ENCODE peak calls at places on chromosomes 3 and 15, in seven cellular contexts. X is C1 segment of cervical spinal cord, Q is LoVo, T is KG1, Y is hippocampal formation, S is NCI-H2081 treated with DMSO at 0.1 percent for 48 hours, R is GM04503. I is an unnamed sample.

GRCh38 chr3:18424862-18425640 is at the start of gene SATB1:
- DNase-seq in X (peak), Q (peak), T (no peak), Y (peak), S (no peak), R (peak), I (peak)

GRCh38 chr15:95025924-95026728 is 794.8 kb downstream of the MCTP2 start:
- DNase-seq in X (no peak), Q (peak), T (peak), Y (no peak), S (no peak), R (no peak), I (no peak)

GRCh38 chr3:108744762-108745161 is 12.4 kb downstream of the RETNLB start:
- DNase-seq in X (no peak), Q (no peak), T (no peak), Y (no peak), S (no peak), R (no peak), I (no peak)

GRCh38 chr3:194369522-194370279 is at the start of gene LRRC15:
- DNase-seq in X (no peak), Q (peak), T (no peak), Y (no peak), S (no peak), R (peak), I (no peak)

GRCh38 chr3:195731356-195731960 is 10.7 kb downstream of the MUC20 start:
- DNase-seq in X (no peak), Q (no peak), T (no peak), Y (no peak), S (no peak), R (no peak), I (no peak)

GRCh38 chr3:123143669-123144411 is 57.9 kb upstream of the SEC22A start:
- DNase-seq in X (no peak), Q (no peak), T (no peak), Y (no peak), S (peak), R (no peak), I (no peak)

GRCh38 chr3:46845860-46846623 is 17.2 kb downstream of the MYL3 start:
- DNase-seq in X (peak), Q (no peak), T (peak), Y (peak), S (no peak), R (no peak), I (peak)

GRCh38 chr3:29649815-29650547 is 369.1 kb downstream of the RBMS3 start:
- DNase-seq in X (no peak), Q (no peak), T (no peak), Y (peak), S (no peak), R (no peak), I (no peak)

GRCh38 chr3:114498779-114499370 is 205.0 kb downstream of the TIGIT start:
- DNase-seq in X (no peak), Q (peak), T (no peak), Y (no peak), S (no peak), R (no peak), I (no peak)

GRCh38 chr3:129162729-129163579 is 2.1 kb upstream of the ISY1 start:
- DNase-seq in X (no peak), Q (peak), T (peak), Y (no peak), S (no peak), R (no peak), I (no peak)

GRCh38 chr15:64044315-64045105 is 1.8 kb downstream of the DAPK2 start:
- DNase-seq in X (no peak), Q (no peak), T (no peak), Y (no peak), S (no peak), R (no peak), I (peak)

GRCh38 chr3:43512749-43513404 is 108.9 kb downstream of the ANO10 start:
- DNase-seq in X (no peak), Q (no peak), T (no peak), Y (no peak), S (no peak), R (peak), I (no peak)

GRCh38 chr15:64232400-64232799 is 69.6 kb upstream of the PPIB start:
- DNase-seq in X (no peak), Q (peak), T (no peak), Y (no peak), S (no peak), R (no peak), I (no peak)

GRCh38 chr15:44734839-44735481 is 1.4 kb upstream of the TRIM69 start:
- DNase-seq in X (no peak), Q (no peak), T (no peak), Y (no peak), S (no peak), R (no peak), I (no peak)

GRCh38 chr15:67606742-67607141 is 64.2 kb downstream of the MAP2K5 start:
- DNase-seq in X (no peak), Q (no peak), T (no peak), Y (no peak), S (no peak), R (no peak), I (no peak)

GRCh38 chr15:67178569-67179210 is 75.8 kb downstream of the AAGAB start:
- DNase-seq in X (no peak), Q (no peak), T (no peak), Y (no peak), S (no peak), R (peak), I (peak)

GRCh38 chr3:114299421-114299820 is 5.6 kb downstream of the TIGIT start:
- DNase-seq in X (no peak), Q (peak), T (no peak), Y (no peak), S (no peak), R (no peak), I (no peak)

GRCh38 chr15:70902105-70902504 is 9.5 kb downstream of the LRRC49 start:
- DNase-seq in X (no peak), Q (peak), T (no peak), Y (no peak), S (no peak), R (peak), I (no peak)

GRCh38 chr3:17091895-17092294 is 207.1 kb downstream of the PLCL2 start:
- DNase-seq in X (no peak), Q (no peak), T (no peak), Y (no peak), S (no peak), R (no peak), I (no peak)

GRCh38 chr3:23751485-23751811 is 54.3 kb upstream of the UBE2E1 start:
- DNase-seq in X (no peak), Q (no peak), T (no peak), Y (no peak), S (no peak), R (no peak), I (no peak)

GRCh38 chr15:74964794-74965193 is 8.2 kb upstream of the RPP25 start:
- DNase-seq in X (no peak), Q (no peak), T (no peak), Y (no peak), S (no peak), R (no peak), I (no peak)

GRCh38 chr15:65870889-65871533 is 1.7 kb downstream of the RAB11A start:
- DNase-seq in X (no peak), Q (peak), T (no peak), Y (no peak), S (no peak), R (no peak), I (no peak)

GRCh38 chr3:196569003-196569516 is 600 bp downstream of the FBXO45 start:
- DNase-seq in X (peak), Q (peak), T (no peak), Y (no peak), S (no peak), R (no peak), I (no peak)

GRCh38 chr3:196655496-196655895 is 16.0 kb downstream of the NRROS start:
- DNase-seq in X (no peak), Q (no peak), T (no peak), Y (no peak), S (no peak), R (no peak), I (no peak)

GRCh38 chr3:15794303-15794771 is 3.4 kb downstream of the ANKRD28 start:
- DNase-seq in X (no peak), Q (no peak), T (no peak), Y (no peak), S (no peak), R (no peak), I (no peak)

GRCh38 chr3:99586680-99587079 is 51.7 kb upstream of the COL8A1 start:
- DNase-seq in X (no peak), Q (no peak), T (no peak), Y (no peak), S (no peak), R (peak), I (no peak)

GRCh38 chr15:33789141-33789540 is 179.2 kb upstream of the CHRM5 start:
- DNase-seq in X (no peak), Q (no peak), T (no peak), Y (no peak), S (no peak), R (peak), I (no peak)

I was measured in mesenteric fat pad.